ENCODE peak calls at places on chromosomes 3 and 15, in seven cellular contexts. One of them, this sample, is unnamed.

GRCh38 chr3:20041197-20041780 is 1.0 kb downstream of the KAT2B start:
- DNase-seq in HCT116: no peak
- DNase-seq in HepG2: peak; percentile 61
- DNase-seq in H1: no peak
- DNase-seq in K562: peak; percentile 70
- DNase-seq in SK-N-SH: peak; percentile 80
- DNase-seq in GM12878: no peak
- DNase-seq in this sample: peak; percentile 80

GRCh38 chr3:66259721-66260255 is 39.0 kb downstream of the SLC25A26 start:
- DNase-seq in HCT116: no peak
- DNase-seq in HepG2: no peak
- DNase-seq in H1: no peak
- DNase-seq in K562: no peak
- DNase-seq in SK-N-SH: no peak
- DNase-seq in GM12878: no peak
- DNase-seq in this sample: no peak

GRCh38 chr15:83284563-83285283 is at the start of gene BNC1:
- DNase-seq in HCT116: no peak
- DNase-seq in HepG2: no peak
- DNase-seq in H1: no peak
- DNase-seq in K562: no peak
- DNase-seq in SK-N-SH: no peak
- DNase-seq in GM12878: no peak
- DNase-seq in this sample: no peak

GRCh38 chr3:169524131-169524530 is 139.4 kb downstream of the MECOM start:
- DNase-seq in HCT116: no peak
- DNase-seq in HepG2: no peak
- DNase-seq in H1: no peak
- DNase-seq in K562: no peak
- DNase-seq in SK-N-SH: no peak
- DNase-seq in GM12878: no peak
- DNase-seq in this sample: peak; percentile 45

GRCh38 chr3:10432156-10432845 is 73.1 kb downstream of the ATP2B2 start:
- DNase-seq in HCT116: no peak
- DNase-seq in HepG2: no peak
- DNase-seq in H1: no peak
- DNase-seq in K562: no peak
- DNase-seq in SK-N-SH: peak; percentile 83
- DNase-seq in GM12878: no peak
- DNase-seq in this sample: no peak

GRCh38 chr3:169256791-169257522 is 406.6 kb downstream of the MECOM start:
- DNase-seq in HCT116: no peak
- DNase-seq in HepG2: no peak
- DNase-seq in H1: no peak
- DNase-seq in K562: no peak
- DNase-seq in SK-N-SH: no peak
- DNase-seq in GM12878: no peak
- DNase-seq in this sample: no peak

GRCh38 chr3:141370065-141370533 is 1.8 kb downstream of the ZBTB38 start:
- DNase-seq in HCT116: peak; percentile 91
- DNase-seq in HepG2: peak; percentile 94
- DNase-seq in H1: no peak
- DNase-seq in K562: peak; percentile 84
- DNase-seq in SK-N-SH: peak; percentile 80
- DNase-seq in GM12878: peak; percentile 96
- DNase-seq in this sample: peak; percentile 93

GRCh38 chr3:29385056-29385455 is 104.2 kb downstream of the RBMS3 start:
- DNase-seq in HCT116: no peak
- DNase-seq in HepG2: no peak
- DNase-seq in H1: no peak
- DNase-seq in K562: no peak
- DNase-seq in SK-N-SH: peak; percentile 58
- DNase-seq in GM12878: no peak
- DNase-seq in this sample: no peak

GRCh38 chr3:197466586-197467399 is 89.0 kb downstream of the BDH1 start:
- DNase-seq in HCT116: no peak
- DNase-seq in HepG2: no peak
- DNase-seq in H1: no peak
- DNase-seq in K562: no peak
- DNase-seq in SK-N-SH: peak; percentile 78
- DNase-seq in GM12878: no peak
- DNase-seq in this sample: peak; percentile 58

GRCh38 chr3:142691527-142691926 is 32.3 kb upstream of the TRPC1 start:
- DNase-seq in HCT116: no peak
- DNase-seq in HepG2: no peak
- DNase-seq in H1: no peak
- DNase-seq in K562: no peak
- DNase-seq in SK-N-SH: no peak
- DNase-seq in GM12878: no peak
- DNase-seq in this sample: no peak

GRCh38 chr3:18080198-18080689 is 337.8 kb upstream of the TBC1D5 start:
- DNase-seq in HCT116: no peak
- DNase-seq in HepG2: no peak
- DNase-seq in H1: no peak
- DNase-seq in K562: no peak
- DNase-seq in SK-N-SH: no peak
- DNase-seq in GM12878: no peak
- DNase-seq in this sample: no peak

GRCh38 chr3:128236667-128237066 is 83.4 kb downstream of the EEFSEC start:
- DNase-seq in HCT116: no peak
- DNase-seq in HepG2: peak; percentile 32
- DNase-seq in H1: no peak
- DNase-seq in K562: no peak
- DNase-seq in SK-N-SH: peak; percentile 45
- DNase-seq in GM12878: no peak
- DNase-seq in this sample: no peak

GRCh38 chr3:94020293-94020692 is 8.1 kb downstream of the STX19 start:
- DNase-seq in HCT116: no peak
- DNase-seq in HepG2: no peak
- DNase-seq in H1: no peak
- DNase-seq in K562: no peak
- DNase-seq in SK-N-SH: no peak
- DNase-seq in GM12878: no peak
- DNase-seq in this sample: no peak

GRCh38 chr3:179308006-179308405 is 14.8 kb upstream of the ZNF639 start:
- DNase-seq in HCT116: no peak
- DNase-seq in HepG2: no peak
- DNase-seq in H1: no peak
- DNase-seq in K562: no peak
- DNase-seq in SK-N-SH: no peak
- DNase-seq in GM12878: no peak
- DNase-seq in this sample: no peak

GRCh38 chr3:63655519-63655918 is 3.0 kb downstream of the SNTN start:
- DNase-seq in HCT116: no peak
- DNase-seq in HepG2: no peak
- DNase-seq in H1: no peak
- DNase-seq in K562: no peak
- DNase-seq in SK-N-SH: no peak
- DNase-seq in GM12878: no peak
- DNase-seq in this sample: no peak

GRCh38 chr3:9028134-9028533 is 64.9 kb upstream of the RAD18 start:
- DNase-seq in HCT116: no peak
- DNase-seq in HepG2: no peak
- DNase-seq in H1: no peak
- DNase-seq in K562: no peak
- DNase-seq in SK-N-SH: peak; percentile 72
- DNase-seq in GM12878: no peak
- DNase-seq in this sample: no peak

GRCh38 chr3:186643493-186643892 is 3.3 kb downstream of the FETUB start:
- DNase-seq in HCT116: no peak
- DNase-seq in HepG2: no peak
- DNase-seq in H1: no peak
- DNase-seq in K562: no peak
- DNase-seq in SK-N-SH: no peak
- DNase-seq in GM12878: no peak
- DNase-seq in this sample: no peak

GRCh38 chr3:102478160-102478559 is 43.3 kb downstream of the ZPLD1 start:
- DNase-seq in HCT116: no peak
- DNase-seq in HepG2: no peak
- DNase-seq in H1: no peak
- DNase-seq in K562: no peak
- DNase-seq in SK-N-SH: no peak
- DNase-seq in GM12878: no peak
- DNase-seq in this sample: no peak

GRCh38 chr3:16614033-16615031 is 9.1 kb upstream of the DAZL start:
- DNase-seq in HCT116: no peak
- DNase-seq in HepG2: no peak
- DNase-seq in H1: no peak
- DNase-seq in K562: no peak
- DNase-seq in SK-N-SH: no peak
- DNase-seq in GM12878: no peak
- DNase-seq in this sample: no peak

GRCh38 chr3:4981688-4982494 is 2.7 kb downstream of the BHLHE40 start:
- DNase-seq in HCT116: no peak
- DNase-seq in HepG2: peak; percentile 70
- DNase-seq in H1: no peak
- DNase-seq in K562: no peak
- DNase-seq in SK-N-SH: no peak
- DNase-seq in GM12878: no peak
- DNase-seq in this sample: no peak

GRCh38 chr3:103515116-103515515 is 1080.3 kb downstream of the ZPLD1 start:
- DNase-seq in HCT116: no peak
- DNase-seq in HepG2: no peak
- DNase-seq in H1: no peak
- DNase-seq in K562: no peak
- DNase-seq in SK-N-SH: no peak
- DNase-seq in GM12878: no peak
- DNase-seq in this sample: no peak

GRCh38 chr3:40713795-40714194 is 189.0 kb downstream of the ZNF621 start:
- DNase-seq in HCT116: no peak
- DNase-seq in HepG2: no peak
- DNase-seq in H1: no peak
- DNase-seq in K562: no peak
- DNase-seq in SK-N-SH: no peak
- DNase-seq in GM12878: peak; percentile 8
- DNase-seq in this sample: no peak

GRCh38 chr15:47293763-47294162 is 423.5 kb upstream of the SEMA6D start:
- DNase-seq in HCT116: no peak
- DNase-seq in HepG2: no peak
- DNase-seq in H1: no peak
- DNase-seq in K562: no peak
- DNase-seq in SK-N-SH: no peak
- DNase-seq in GM12878: no peak
- DNase-seq in this sample: no peak

GRCh38 chr3:12503126-12503952 is 19.1 kb downstream of the TSEN2 start:
- DNase-seq in HCT116: no peak
- DNase-seq in HepG2: no peak
- DNase-seq in H1: no peak
- DNase-seq in K562: no peak
- DNase-seq in SK-N-SH: no peak
- DNase-seq in GM12878: no peak
- DNase-seq in this sample: no peak

GRCh38 chr3:110164632-110165240 is 827.4 kb upstream of the DPPA4 start:
- DNase-seq in HCT116: no peak
- DNase-seq in HepG2: no peak
- DNase-seq in H1: no peak
- DNase-seq in K562: no peak
- DNase-seq in SK-N-SH: no peak
- DNase-seq in GM12878: no peak
- DNase-seq in this sample: no peak

GRCh38 chr15:75551076-75551475 is 28.0 kb downstream of the PTPN9 start:
- DNase-seq in HCT116: no peak
- DNase-seq in HepG2: no peak
- DNase-seq in H1: no peak
- DNase-seq in K562: no peak
- DNase-seq in SK-N-SH: no peak
- DNase-seq in GM12878: no peak
- DNase-seq in this sample: no peak

GRCh38 chr15:75553659-75554058 is 25.5 kb downstream of the PTPN9 start:
- DNase-seq in HCT116: no peak
- DNase-seq in HepG2: no peak
- DNase-seq in H1: no peak
- DNase-seq in K562: no peak
- DNase-seq in SK-N-SH: no peak
- DNase-seq in GM12878: no peak
- DNase-seq in this sample: no peak

DNA sequence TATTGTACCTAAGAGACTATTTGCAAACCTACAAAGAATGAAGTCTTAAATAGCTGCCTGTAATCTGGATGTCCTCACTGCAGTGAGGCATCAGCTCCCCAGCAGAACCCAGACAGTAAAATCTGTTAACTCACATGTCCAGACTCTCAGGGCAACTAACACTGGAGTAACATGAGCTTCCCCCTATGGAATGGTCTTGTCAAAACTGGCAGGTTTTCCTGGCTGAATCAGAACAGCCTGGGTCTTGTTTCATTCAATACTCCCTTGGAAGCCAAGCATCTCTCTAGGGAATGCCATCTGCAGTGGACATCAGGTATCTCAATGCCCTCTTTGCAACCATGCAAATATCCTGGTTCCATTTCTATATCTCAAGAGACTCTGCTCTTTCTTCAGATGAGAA is 24.4 kb downstream of the PTPN9 start:
- DNase-seq in HCT116: no peak
- DNase-seq in HepG2: no peak
- DNase-seq in H1: no peak
- DNase-seq in K562: no peak
- DNase-seq in SK-N-SH: no peak
- DNase-seq in GM12878: no peak
- DNase-seq in this sample: no peak
- TF ChIP-seq JUND in HCT116: no peak
- TF ChIP-seq JUND in HepG2: no peak
- TF ChIP-seq JUND in H1: no peak
- TF ChIP-seq JUND in K562: no peak
- TF ChIP-seq JUND in SK-N-SH: no peak
- TF ChIP-seq JUND in GM12878: no peak
- TF ChIP-seq JUND in this sample: no peak

DNA sequence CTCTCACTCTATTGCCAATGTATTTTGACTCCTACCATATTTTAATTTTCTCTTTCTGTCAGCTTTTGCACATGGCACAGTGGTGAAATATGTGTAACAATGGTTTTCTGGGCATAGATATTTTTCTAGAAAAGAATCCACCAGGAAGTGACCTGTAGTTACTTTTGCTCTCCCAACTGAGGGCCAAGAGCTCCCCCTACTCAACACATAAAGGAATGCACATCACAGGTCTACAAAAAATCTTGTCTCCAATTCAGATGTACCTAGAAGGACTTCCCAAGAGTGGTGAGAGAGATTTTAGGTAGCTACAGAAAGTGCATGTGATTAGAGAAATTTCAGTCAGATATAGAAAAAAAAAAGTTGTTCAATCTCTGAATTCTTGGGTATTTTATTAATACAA is 15.6 kb downstream of the CPA3 start:
- DNase-seq in HCT116: peak; percentile 13
- DNase-seq in HepG2: peak; percentile 33
- DNase-seq in H1: no peak
- DNase-seq in K562: no peak
- DNase-seq in SK-N-SH: peak; percentile 21
- DNase-seq in GM12878: no peak
- DNase-seq in this sample: no peak
- TF ChIP-seq JUND in HCT116: no peak
- TF ChIP-seq JUND in HepG2: no peak
- TF ChIP-seq JUND in H1: no peak
- TF ChIP-seq JUND in K562: no peak
- TF ChIP-seq JUND in SK-N-SH: no peak
- TF ChIP-seq JUND in GM12878: no peak
- TF ChIP-seq JUND in this sample: no peak

GRCh38 chr3:72031581-72031980 is 246.6 kb upstream of the PROK2 start:
- DNase-seq in HCT116: no peak
- DNase-seq in HepG2: no peak
- DNase-seq in H1: no peak
- DNase-seq in K562: no peak
- DNase-seq in SK-N-SH: no peak
- DNase-seq in GM12878: no peak
- DNase-seq in this sample: no peak
- TF ChIP-seq JUND in HCT116: no peak
- TF ChIP-seq JUND in HepG2: no peak
- TF ChIP-seq JUND in H1: no peak
- TF ChIP-seq JUND in K562: no peak
- TF ChIP-seq JUND in SK-N-SH: no peak
- TF ChIP-seq JUND in GM12878: no peak
- TF ChIP-seq JUND in this sample: no peak

GRCh38 chr3:46948830-46949671 is 27.5 kb downstream of the CCDC12 start:
- DNase-seq in HCT116: no peak
- DNase-seq in HepG2: peak; percentile 72
- DNase-seq in H1: no peak
- DNase-seq in K562: no peak
- DNase-seq in SK-N-SH: no peak
- DNase-seq in GM12878: no peak
- DNase-seq in this sample: no peak
- TF ChIP-seq JUND in HCT116: no peak
- TF ChIP-seq JUND in HepG2: no peak
- TF ChIP-seq JUND in H1: no peak
- TF ChIP-seq JUND in K562: peak; percentile 50
- TF ChIP-seq JUND in SK-N-SH: no peak
- TF ChIP-seq JUND in GM12878: no peak
- TF ChIP-seq JUND in this sample: no peak

This sample was measured in T47D.